ENCODE peak calls at places on chromosomes 16 and 17, in eight cellular contexts. I is esophagus squamous epithelium, O is A549, C is transverse colon, M is stomach, T is heart left ventricle, N is esophagus muscularis mucosa, S is IMR-90. W is an unnamed sample. For H3K9me3, the result is how much of the 10 kb centered on the place peaks cover.

GRCh38 chr17:8481703-8482102 is 46.0 kb downstream of the NDEL1 start:
- DNase-seq in C (no peak), M (no peak), T (no peak), S (no peak), I (no peak), O (no peak), N (no peak), W (no peak)

GRCh38 chr16:50588276-50588675 is 40.1 kb downstream of the NKD1 start:
- DNase-seq in O (no peak), I (no peak), T (no peak), C (no peak), M (no peak), S (no peak), N (no peak), W (no peak)

GRCh38 chr16:24753437-24753836 is 24.0 kb downstream of the TNRC6A start:
- DNase-seq in I (no peak), C (no peak), T (no peak), N (no peak), M (no peak), O (no peak), S (no peak), W (no peak)

GRCh38 chr16:56589141-56590039 is at the start of gene MT3:
- DNase-seq in O (no peak), M (no peak), T (peak), S (no peak), N (no peak), C (peak), I (no peak), W (no peak)

GRCh38 chr17:20094777-20095176 is 85.6 kb downstream of the SPECC1 start:
- DNase-seq in N (no peak), O (no peak), I (no peak), M (no peak), C (no peak), T (no peak), S (no peak), W (no peak)

GRCh38 chr17:67019126-67019507 is 25.2 kb upstream of the CACNG1 start:
- DNase-seq in I (no peak), T (no peak), M (no peak), C (no peak), O (no peak), N (no peak), S (no peak), W (no peak)

GRCh38 chr16:716250-716607 is 1.3 kb downstream of the METRN start:
- DNase-seq in O (no peak), I (no peak), M (peak), C (no peak), T (no peak), S (no peak), N (no peak), W (no peak)

GRCh38 chr16:55036371-55036821 is 105.7 kb downstream of the IRX5 start:
- DNase-seq in C (no peak), O (no peak), N (no peak), I (no peak), S (no peak), T (no peak), M (no peak), W (no peak)

GRCh38 chr17:8402921-8403536 is 5.4 kb upstream of the RNF222 start:
- DNase-seq in S (no peak), C (no peak), O (no peak), M (no peak), I (no peak), T (no peak), N (no peak), W (no peak)

GRCh38 chr16:58515871-58516767 is 802 bp downstream of the SETD6 start:
- DNase-seq in I (no peak), N (no peak), M (peak), T (no peak), C (peak), S (no peak), O (no peak), W (no peak)

GRCh38 chr16:8622315-8622656 is 788 bp downstream of the METTL22 start:
- DNase-seq in T (no peak), S (no peak), C (no peak), N (no peak), M (no peak), O (no peak), I (no peak), W (no peak)

GRCh38 chr16:52066951-52067350 is 480.0 kb downstream of the TOX3 start:
- DNase-seq in N (peak), M (no peak), S (no peak), T (no peak), O (no peak), I (no peak), C (no peak), W (no peak)

GRCh38 chr16:12081048-12081404 is 104.5 kb downstream of the SNX29 start:
- DNase-seq in M (no peak), C (no peak), S (no peak), N (no peak), T (no peak), O (no peak), I (no peak), W (no peak)

GRCh38 chr17:19348806-19349205 is 13.7 kb downstream of the B9D1 start:
- DNase-seq in I (no peak), C (no peak), T (no peak), S (no peak), M (no peak), O (no peak), N (no peak), W (peak)

GRCh38 chr17:12727881-12728280 is 61.4 kb upstream of the ARHGAP44 start:
- DNase-seq in T (no peak), C (no peak), M (no peak), N (peak), S (peak), O (no peak), I (no peak), W (no peak)

GRCh38 chr16:50636865-50637374 is 44.2 kb downstream of the SNX20 start:
- DNase-seq in I (no peak), C (no peak), N (no peak), M (no peak), T (no peak), O (no peak), S (no peak), W (no peak)

GRCh38 chr16:72928089-72928981 is 119.6 kb downstream of the ZFHX3 start:
- DNase-seq in C (no peak), T (no peak), N (no peak), M (no peak), O (no peak), I (no peak), S (no peak), W (no peak)

GRCh38 chr17:29146369-29146972 is 33.7 kb downstream of the MYO18A start:
- DNase-seq in M (no peak), N (no peak), T (no peak), I (no peak), O (no peak), S (no peak), C (no peak), W (no peak)

GRCh38 chr16:25748099-25748654 is 56.4 kb downstream of the HS3ST4 start:
- DNase-seq in N (no peak), M (no peak), O (no peak), I (no peak), C (no peak), T (no peak), S (no peak), W (no peak)

GRCh38 chr17:17071531-17072360 is 29.5 kb downstream of the MPRIP start:
- DNase-seq in I (no peak), C (peak), N (no peak), O (no peak), M (no peak), S (no peak), T (no peak), W (no peak)

GRCh38 chr17:79937435-79937870 is 98.2 kb upstream of the CBX4 start:
- DNase-seq in I (no peak), T (no peak), O (no peak), N (no peak), S (no peak), C (no peak), M (no peak), W (no peak)

GRCh38 chr17:80152057-80152831 is 5.3 kb upstream of the EIF4A3 start:
- DNase-seq in M (no peak), I (no peak), N (no peak), O (no peak), S (peak), C (no peak), T (no peak), W (no peak)

GRCh38 chr16:27109666-27110523 is 43.2 kb downstream of the C16orf82 start:
- DNase-seq in O (peak), M (peak), T (peak), I (no peak), S (peak), N (no peak), C (peak), W (peak)

GRCh38 chr17:76506408-76507328 is 5.4 kb upstream of the RHBDF2 start:
- DNase-seq in C (peak), T (peak), N (no peak), O (peak), S (peak), M (peak), I (no peak), W (peak)

GRCh38 chr16:7405166-7405565 is 72.5 kb downstream of the RBFOX1 start:
- DNase-seq in I (no peak), T (peak), M (peak), S (no peak), N (no peak), C (no peak), O (no peak), W (no peak)

GRCh38 chr17:77640242-77640641 is 318.3 kb upstream of the TNRC6C start:
- DNase-seq in I (no peak), T (no peak), M (no peak), O (no peak), S (no peak), N (no peak), C (no peak), W (no peak)

GRCh38 chr17:6243186-6243585 is 173.0 kb downstream of the WSCD1 start:
- DNase-seq in S (no peak), I (no peak), N (no peak), M (no peak), C (no peak), O (no peak), T (no peak), W (no peak)

GRCh38 chr17:34398990-34399389 is 36.0 kb upstream of the CCL1 start:
- DNase-seq in C (no peak), O (no peak), M (no peak), N (no peak), S (no peak), T (no peak), I (no peak), W (no peak)

GRCh38 chr17:7220593-7221280 is 999 bp downstream of the ACADVL start:
- DNase-seq in T (peak), O (peak), M (peak), C (peak), I (no peak), S (peak), N (no peak), W (no peak)

GRCh38 chr17:10286324-10286723 is 86.5 kb downstream of the MYH13 start:
- DNase-seq in S (no peak), C (no peak), O (no peak), I (no peak), N (no peak), T (no peak), M (no peak), W (no peak)

GRCh38 chr17:27997522-27997921 is 45.0 kb upstream of the NLK start:
- DNase-seq in O (no peak), T (no peak), N (no peak), C (no peak), I (no peak), S (no peak), M (no peak), W (no peak)

GRCh38 chr17:63443053-63443452 is 3.1 kb downstream of the CYB561 start:
- DNase-seq in O (no peak), T (no peak), S (no peak), I (no peak), C (no peak), N (no peak), M (no peak), W (no peak)

GRCh38 chr17:77332981-77333685 is 192.4 kb downstream of the SEC14L1 start:
- DNase-seq in S (peak), I (no peak), T (no peak), N (no peak), M (peak), O (no peak), C (no peak), W (no peak)

GRCh38 chr17:82219083-82219482 is 6.4 kb upstream of the CCDC57 start:
- DNase-seq in M (no peak), I (no peak), T (no peak), C (no peak), N (no peak), S (no peak), O (no peak), W (no peak)

GRCh38 chr17:1980665-1981250 is 44.4 kb downstream of the RTN4RL1 start:
- DNase-seq in C (no peak), I (no peak), S (no peak), N (no peak), M (no peak), T (no peak), O (no peak), W (no peak)

GRCh38 chr17:32964541-32964940 is 27.1 kb upstream of the SPACA3 start:
- DNase-seq in T (no peak), N (no peak), M (no peak), O (no peak), C (no peak), I (no peak), S (no peak), W (no peak)
- H3K27ac ChIP-seq in T (no peak), N (no peak), M (no peak), O (no peak), C (no peak), I (no peak), S (no peak), W (no peak)

GRCh38 chr16:85557083-85557975 is 55.8 kb upstream of the GSE1 start:
- DNase-seq in N (no peak), I (no peak), S (no peak), O (peak), T (peak), M (no peak), C (peak), W (peak)

GRCh38 chr16:85554791-85555548 is 58.2 kb upstream of the GSE1 start:
- DNase-seq in O (peak), C (peak), I (no peak), T (peak), N (no peak), S (peak), M (peak), W (peak)

GRCh38 chr16:85554114-85554790 is 58.9 kb upstream of the GSE1 start:
- DNase-seq in S (peak), N (no peak), T (peak), O (peak), I (peak), C (peak), M (peak), W (peak)

GRCh38 chr16:85556456-85557082 is 56.6 kb upstream of the GSE1 start:
- DNase-seq in N (no peak), S (no peak), O (peak), T (peak), M (peak), C (peak), I (no peak), W (peak)

GRCh38 chr16:85555549-85556455 is 57.3 kb upstream of the GSE1 start:
- DNase-seq in S (no peak), T (peak), I (no peak), C (peak), O (peak), M (peak), N (no peak), W (peak)
- TF ChIP-seq POLR2A in S (no peak), T (no peak), I (no peak), C (peak), O (no peak), M (no peak), N (no peak), W (no peak)

GRCh38 chr16:10338426-10338825 is 47.4 kb upstream of the ATF7IP2 start:
- DNase-seq in O (no peak), T (no peak), S (no peak), M (no peak), C (no peak), N (no peak), I (no peak), W (no peak)
- H3K9me3 ChIP-seq in O (under half), T (under half), S (under half), M (under half), C (under half), N (under half), I (under half), W (under half)

GRCh38 chr16:88064011-88064888 is 113.0 kb downstream of the BANP start:
- DNase-seq in I (no peak), C (no peak), N (no peak), S (peak), O (no peak), M (no peak), T (peak), W (no peak)

GRCh38 chr16:88065747-88066142 is 114.5 kb downstream of the BANP start:
- DNase-seq in T (peak), M (no peak), N (no peak), C (no peak), O (no peak), I (no peak), S (no peak), W (no peak)

GRCh38 chr16:88066680-88067529 is 115.7 kb downstream of the BANP start:
- DNase-seq in M (no peak), O (no peak), I (no peak), S (no peak), C (no peak), T (peak), N (no peak), W (no peak)

GRCh38 chr16:88066234-88066633 is 115.0 kb downstream of the BANP start:
- DNase-seq in M (no peak), I (no peak), S (no peak), C (no peak), O (no peak), T (peak), N (no peak), W (no peak)

GRCh38 chr16:88064889-88065746 is 113.9 kb downstream of the BANP start:
- DNase-seq in C (no peak), T (peak), M (no peak), S (no peak), N (no peak), I (no peak), O (no peak), W (no peak)
- H3K27ac ChIP-seq in C (no peak), T (no peak), M (no peak), S (peak), N (no peak), I (no peak), O (no peak), W (no peak)

DNA sequence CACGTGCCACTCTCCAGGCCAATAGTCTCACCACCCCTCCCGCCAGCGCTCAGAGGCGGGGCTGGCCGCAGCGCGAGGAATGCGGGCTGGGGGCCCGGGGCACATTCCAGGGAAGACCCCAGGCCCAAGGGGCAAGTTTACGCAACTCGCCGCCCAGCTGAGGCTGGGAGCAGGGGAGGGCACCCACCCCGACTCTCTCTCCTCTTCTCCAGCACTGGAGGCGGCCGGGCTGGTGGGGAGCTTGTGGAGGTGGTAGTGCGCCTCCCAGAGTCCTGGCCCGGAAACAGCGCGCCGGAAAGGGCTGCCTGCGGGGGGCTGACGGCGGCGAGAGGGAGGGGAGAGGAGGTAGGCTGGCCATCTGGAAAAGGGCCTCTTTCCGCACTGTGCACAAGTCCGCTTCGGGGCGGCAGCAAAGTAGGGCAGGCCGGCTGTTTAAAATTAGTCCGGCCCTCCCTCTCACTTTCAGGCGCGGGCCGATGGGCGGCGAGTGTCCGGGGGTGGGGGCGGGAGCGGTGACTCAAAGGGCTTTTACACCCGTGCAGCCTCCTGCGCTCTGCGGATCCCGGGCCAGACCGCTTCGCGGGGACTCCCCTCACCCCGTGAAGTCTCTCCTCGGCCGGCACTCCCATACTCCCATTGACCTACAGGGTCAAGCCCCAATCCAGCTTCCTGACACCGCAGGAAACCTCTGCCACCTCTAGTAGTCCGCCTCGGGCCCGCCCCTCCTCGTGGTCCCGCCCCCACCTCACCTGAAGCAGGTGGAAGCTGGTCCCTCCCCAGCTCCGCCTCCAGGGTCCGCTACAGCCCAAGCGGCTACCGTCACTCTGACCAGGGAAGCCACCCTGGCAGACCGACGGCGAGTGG is 968 bp downstream of the FHOD1 start:
- DNase-seq in T (peak), O (peak), I (no peak), M (peak), S (peak), C (peak), N (no peak), W (peak)
- TF ChIP-seq POLR2A in T (peak), O (peak), I (no peak), M (peak), S (peak), C (no peak), N (peak), W (no peak)

GRCh38 chr17:61832463-61832862 is 30.9 kb downstream of the BRIP1 start:
- DNase-seq in M (no peak), T (no peak), S (no peak), N (no peak), C (no peak), O (no peak), I (no peak), W (no peak)
- H3K9me3 ChIP-seq in M (under half), T (under half), S (under half), N (under half), C (under half), O (under half), I (under half), W (under half)

GRCh38 chr16:81879625-81880024 is 100.5 kb downstream of the PLCG2 start:
- DNase-seq in I (no peak), N (no peak), T (no peak), C (no peak), O (no peak), M (no peak), S (no peak), W (no peak)
- H3K27ac ChIP-seq in I (no peak), N (no peak), T (no peak), C (no peak), O (no peak), M (no peak), S (no peak), W (no peak)

DNA sequence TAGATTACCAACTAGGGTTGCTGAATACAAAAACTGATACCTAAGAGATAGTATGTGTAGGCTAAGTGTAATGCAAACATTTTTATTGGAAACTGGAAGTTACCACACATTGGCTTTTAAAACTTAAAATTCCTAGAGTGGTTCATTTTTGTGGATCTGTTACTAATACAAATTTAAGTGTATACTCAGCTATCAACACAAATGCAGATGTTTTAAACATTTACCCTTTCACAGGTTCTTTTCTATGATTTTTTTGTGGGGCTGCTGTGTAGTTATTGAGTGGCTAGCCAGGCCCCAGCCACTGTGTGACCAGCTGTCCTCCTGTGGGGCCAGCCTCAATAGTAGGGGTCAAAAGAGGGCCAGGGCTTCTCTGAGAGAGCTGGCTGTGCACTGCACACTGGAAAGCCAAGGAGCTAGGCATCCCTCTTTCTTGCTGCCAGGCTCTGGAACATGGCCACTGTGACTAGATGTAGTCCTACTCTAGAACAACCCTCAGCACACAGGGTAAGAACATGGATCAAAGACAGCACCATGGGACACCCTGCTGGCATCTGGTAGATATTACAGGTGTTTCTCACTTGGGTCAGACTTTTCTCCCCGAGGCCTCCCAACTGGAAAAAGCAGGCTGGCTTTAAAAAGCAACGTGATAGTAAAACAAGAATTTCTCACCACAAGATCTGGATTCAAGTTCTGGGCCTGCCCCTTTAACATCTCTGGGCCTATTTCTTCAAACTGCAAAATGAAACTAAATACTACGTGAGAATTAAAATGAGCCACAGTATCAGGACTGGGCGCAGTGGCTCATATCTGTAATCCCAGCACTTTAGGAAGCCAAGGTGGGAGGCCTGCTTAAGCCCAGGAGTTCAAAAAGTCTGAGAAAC is 7.3 kb upstream of the VEZF1 start:
- DNase-seq in I (no peak), M (peak), T (peak), N (peak), S (peak), C (peak), O (peak), W (peak)
- TF ChIP-seq POLR2A in I (no peak), M (no peak), T (no peak), N (no peak), S (no peak), C (peak), O (no peak), W (no peak)